ENCODE peak calls at places on chromosomes 5 and 9, in six cellular contexts. K is colonic mucosa; B is stimulated activated CD8-positive, alpha-beta memory T cell treated with anti-CD3 and anti-CD28 coated beads, Interleukin-4, amount 100 ng/mL, for 48 hours; W is iPS DF 6.9; F is AG04450; X is IMR-90. S is an unnamed sample.
A peak's percentile ranks its signal among the peaks of the same experiment; 100 is the strongest.

GRCh38 chr5:100855940-100856339 is 47.1 kb downstream of the ST8SIA4 start:
- DNase-seq in K (no peak), F (no peak), B (no peak), X (no peak), W (no peak), S (no peak)

GRCh38 chr5:24059006-24059405 is 551.6 kb downstream of the PRDM9 start:
- DNase-seq in W (no peak), K (no peak), B (no peak), F (no peak), X (no peak), S (peak; percentile 29)

GRCh38 chr5:66826696-66827095 is 230.5 kb downstream of the MAST4 start:
- DNase-seq in K (no peak), F (no peak), X (no peak), W (no peak), B (no peak), S (no peak)

GRCh38 chr5:97085787-97086181 is 56.6 kb downstream of the LIX1 start:
- DNase-seq in X (no peak), F (no peak), B (no peak), W (no peak), K (no peak), S (no peak)

GRCh38 chr5:145855842-145856267 is 17.0 kb downstream of the GRXCR2 start:
- DNase-seq in F (no peak), K (no peak), B (no peak), X (no peak), W (no peak), S (peak; percentile 22)

GRCh38 chr5:73624888-73625287 is 1.1 kb upstream of the ARHGEF28 start:
- DNase-seq in X (no peak), B (no peak), W (no peak), F (no peak), K (no peak), S (no peak)

GRCh38 chr5:135834639-135835529 is at the start of gene SLC25A48:
- DNase-seq in K (peak; percentile 86), F (no peak), B (peak; percentile 72), X (peak; percentile 16), W (peak; percentile 66), S (no peak)

GRCh38 chr9:78932849-78933627 is 636.1 kb downstream of the PSAT1 start:
- DNase-seq in X (peak; percentile 85), F (peak; percentile 15), K (no peak), W (no peak), B (no peak), S (peak; percentile 68)

GRCh38 chr5:69048233-69048632 is 45.6 kb upstream of the SLC30A5 start:
- DNase-seq in K (no peak), W (no peak), B (no peak), F (no peak), X (no peak), S (peak; percentile 9)

GRCh38 chr5:40221796-40222195 is 457.9 kb upstream of the PTGER4 start:
- DNase-seq in F (no peak), B (no peak), K (no peak), X (peak; percentile 93), W (no peak), S (peak; percentile 82)

S was measured in astrocyte of the spinal cord.